ENCODE peak calls at places on chromosomes 5 and 9, in six cellular contexts. One of them, this sample, is unnamed. For H3K9me3, the result is how much of the 10 kb centered on the place peaks cover.

GRCh38 chr5:160694896-160695295 is 157.1 kb downstream of the ATP10B start:
- DNase-seq in RWPE2: no peak
- DNase-seq in sigmoid colon: no peak
- DNase-seq in GM23248: no peak
- DNase-seq in AG04450: no peak
- DNase-seq in HepG2: no peak
- DNase-seq in this sample: no peak

GRCh38 chr5:132759114-132760042 is 12.2 kb downstream of the CCNI2 start:
- DNase-seq in RWPE2: peak
- DNase-seq in sigmoid colon: no peak
- DNase-seq in AG04450: no peak
- DNase-seq in HepG2: no peak
- DNase-seq in GM23248: no peak
- DNase-seq in this sample: no peak

GRCh38 chr9:70291446-70291845 is 32.7 kb downstream of the SMC5 start:
- DNase-seq in HepG2: no peak
- DNase-seq in GM23248: no peak
- DNase-seq in sigmoid colon: no peak
- DNase-seq in RWPE2: no peak
- DNase-seq in AG04450: no peak
- DNase-seq in this sample: no peak

GRCh38 chr5:154408806-154409205 is 37.0 kb upstream of the SAP30L start:
- DNase-seq in RWPE2: no peak
- DNase-seq in HepG2: no peak
- DNase-seq in GM23248: no peak
- DNase-seq in sigmoid colon: peak
- DNase-seq in AG04450: no peak
- DNase-seq in this sample: no peak

GRCh38 chr9:75892168-75892901 is 1.9 kb downstream of the PCSK5 start:
- DNase-seq in AG04450: no peak
- DNase-seq in sigmoid colon: peak
- DNase-seq in RWPE2: no peak
- DNase-seq in GM23248: peak
- DNase-seq in HepG2: no peak
- DNase-seq in this sample: no peak

GRCh38 chr5:124253421-124253820 is 493.0 kb downstream of the ZNF608 start:
- DNase-seq in HepG2: no peak
- DNase-seq in GM23248: no peak
- DNase-seq in RWPE2: no peak
- DNase-seq in sigmoid colon: no peak
- DNase-seq in AG04450: no peak
- DNase-seq in this sample: no peak

GRCh38 chr9:306907-307306 is 92.2 kb downstream of the DOCK8 start:
- DNase-seq in GM23248: no peak
- DNase-seq in AG04450: no peak
- DNase-seq in sigmoid colon: no peak
- DNase-seq in HepG2: peak
- DNase-seq in RWPE2: no peak
- DNase-seq in this sample: peak

GRCh38 chr5:78758169-78758839 is 109.7 kb upstream of the LHFPL2 start:
- DNase-seq in RWPE2: no peak
- DNase-seq in GM23248: peak
- DNase-seq in AG04450: peak
- DNase-seq in HepG2: peak
- DNase-seq in sigmoid colon: no peak
- DNase-seq in this sample: no peak

GRCh38 chr9:23851024-23851629 is 25.1 kb upstream of the ELAVL2 start:
- DNase-seq in RWPE2: no peak
- DNase-seq in GM23248: peak
- DNase-seq in sigmoid colon: no peak
- DNase-seq in AG04450: no peak
- DNase-seq in HepG2: no peak
- DNase-seq in this sample: no peak

GRCh38 chr5:94461131-94461530 is 157.3 kb downstream of the KIAA0825 start:
- DNase-seq in HepG2: no peak
- DNase-seq in AG04450: no peak
- DNase-seq in RWPE2: no peak
- DNase-seq in sigmoid colon: no peak
- DNase-seq in GM23248: no peak
- DNase-seq in this sample: no peak

GRCh38 chr9:116700882-116701836 is 14.1 kb downstream of the TRIM32 start:
- DNase-seq in RWPE2: no peak
- DNase-seq in GM23248: no peak
- DNase-seq in AG04450: no peak
- DNase-seq in sigmoid colon: no peak
- DNase-seq in HepG2: no peak
- DNase-seq in this sample: no peak

GRCh38 chr5:38595149-38595725 is 38.8 kb upstream of the LIFR start:
- DNase-seq in sigmoid colon: no peak
- DNase-seq in AG04450: peak
- DNase-seq in HepG2: no peak
- DNase-seq in RWPE2: no peak
- DNase-seq in GM23248: peak
- DNase-seq in this sample: no peak

GRCh38 chr5:33330416-33330815 is 110.3 kb upstream of the TARS1 start:
- DNase-seq in HepG2: no peak
- DNase-seq in AG04450: no peak
- DNase-seq in GM23248: no peak
- DNase-seq in RWPE2: no peak
- DNase-seq in sigmoid colon: no peak
- DNase-seq in this sample: no peak

GRCh38 chr5:55101556-55102276 is 730 bp upstream of the GZMA start:
- DNase-seq in sigmoid colon: no peak
- DNase-seq in GM23248: no peak
- DNase-seq in RWPE2: no peak
- DNase-seq in AG04450: no peak
- DNase-seq in HepG2: no peak
- DNase-seq in this sample: no peak

GRCh38 chr9:124079176-124079925 is 67.8 kb downstream of the LHX2 start:
- DNase-seq in RWPE2: no peak
- DNase-seq in AG04450: peak
- DNase-seq in HepG2: peak
- DNase-seq in GM23248: peak
- DNase-seq in sigmoid colon: peak
- DNase-seq in this sample: no peak

GRCh38 chr9:133137451-133138231 is 16.6 kb upstream of the RALGDS start:
- DNase-seq in GM23248: no peak
- DNase-seq in AG04450: no peak
- DNase-seq in RWPE2: no peak
- DNase-seq in sigmoid colon: peak
- DNase-seq in HepG2: no peak
- DNase-seq in this sample: no peak

GRCh38 chr5:151312749-151313324 is 9.3 kb upstream of the SLC36A3 start:
- DNase-seq in AG04450: no peak
- DNase-seq in RWPE2: no peak
- DNase-seq in sigmoid colon: no peak
- DNase-seq in HepG2: no peak
- DNase-seq in GM23248: no peak
- DNase-seq in this sample: no peak

DNA sequence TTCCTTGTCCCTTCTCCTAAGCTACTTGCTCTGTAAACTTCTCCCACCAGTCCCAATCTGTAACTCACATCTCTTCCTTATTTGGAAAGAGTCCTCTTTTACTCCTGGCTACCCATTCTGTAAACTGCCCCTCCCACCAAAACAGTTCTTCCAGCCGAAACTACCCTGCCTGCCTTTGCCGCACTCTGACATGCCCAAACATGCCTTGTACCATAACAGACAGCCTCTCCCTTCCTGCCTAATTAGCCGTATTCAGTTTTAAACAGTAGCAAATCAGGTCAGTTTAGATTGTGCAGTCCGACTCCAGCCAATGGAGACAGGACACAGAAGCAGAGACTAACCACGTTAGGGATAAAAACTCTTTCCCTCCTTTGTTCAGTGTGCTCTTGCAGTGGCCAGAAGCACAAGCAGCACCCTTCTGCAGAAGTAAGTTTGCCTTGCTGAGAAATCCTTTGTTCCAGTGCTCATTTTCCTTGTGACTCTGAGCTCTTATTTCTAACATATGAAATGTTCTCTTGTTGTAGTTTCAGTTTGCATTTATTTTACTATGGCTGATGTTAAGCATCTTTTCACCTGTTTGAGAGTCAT is 5.4 kb upstream of the GLT6D1 start:
- DNase-seq in GM23248: no peak
- DNase-seq in HepG2: no peak
- DNase-seq in AG04450: no peak
- DNase-seq in sigmoid colon: no peak
- DNase-seq in RWPE2: no peak
- DNase-seq in this sample: no peak
- H3K9me3 ChIP-seq in GM23248: under half
- H3K9me3 ChIP-seq in HepG2: half or more
- H3K9me3 ChIP-seq in AG04450: under half
- H3K9me3 ChIP-seq in sigmoid colon: under half
- H3K9me3 ChIP-seq in RWPE2: under half
- H3K9me3 ChIP-seq in this sample: under half

GRCh38 chr9:89497978-89498844 is at the start of gene SEMA4D:
- DNase-seq in AG04450: peak
- DNase-seq in GM23248: peak
- DNase-seq in RWPE2: no peak
- DNase-seq in sigmoid colon: peak
- DNase-seq in HepG2: no peak
- DNase-seq in this sample: peak
- H3K4me3 ChIP-seq in AG04450: peak
- H3K4me3 ChIP-seq in GM23248: peak
- H3K4me3 ChIP-seq in RWPE2: peak
- H3K4me3 ChIP-seq in sigmoid colon: peak
- H3K4me3 ChIP-seq in HepG2: peak
- H3K4me3 ChIP-seq in this sample: peak

GRCh38 chr5:141258948-141259347 is 13.8 kb downstream of the PCDHB15 start:
- DNase-seq in RWPE2: no peak
- DNase-seq in HepG2: no peak
- DNase-seq in sigmoid colon: no peak
- DNase-seq in AG04450: no peak
- DNase-seq in GM23248: no peak
- DNase-seq in this sample: no peak

GRCh38 chr5:141260458-141261237 is 15.5 kb downstream of the PCDHB15 start:
- DNase-seq in RWPE2: no peak
- DNase-seq in GM23248: peak
- DNase-seq in HepG2: no peak
- DNase-seq in AG04450: no peak
- DNase-seq in sigmoid colon: no peak
- DNase-seq in this sample: no peak

GRCh38 chr5:141261238-141261546 is 16.0 kb downstream of the PCDHB15 start:
- DNase-seq in GM23248: no peak
- DNase-seq in HepG2: no peak
- DNase-seq in AG04450: no peak
- DNase-seq in RWPE2: no peak
- DNase-seq in sigmoid colon: no peak
- DNase-seq in this sample: no peak

DNA sequence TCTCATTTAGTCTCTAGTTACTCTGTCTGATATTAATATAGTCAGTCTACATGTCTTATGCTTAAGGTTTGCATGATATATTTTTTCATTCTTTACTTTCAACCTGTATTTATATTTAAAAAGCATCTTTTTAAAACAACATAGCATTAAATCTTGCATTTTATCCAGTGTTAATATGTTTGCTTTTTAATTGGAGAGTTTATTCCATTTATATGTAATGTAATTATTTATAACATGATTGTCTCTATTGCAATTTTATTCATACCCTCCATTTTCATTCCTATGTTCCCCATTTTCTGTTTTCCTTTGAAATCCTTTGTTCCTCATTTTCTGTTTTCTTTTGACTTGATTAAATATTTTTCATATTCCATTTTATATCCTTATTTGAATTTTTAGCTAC is 13.3 kb downstream of the PCDHB15 start:
- DNase-seq in AG04450: no peak
- DNase-seq in RWPE2: no peak
- DNase-seq in GM23248: no peak
- DNase-seq in sigmoid colon: no peak
- DNase-seq in HepG2: no peak
- DNase-seq in this sample: no peak
- H3K9me3 ChIP-seq in AG04450: under half
- H3K9me3 ChIP-seq in RWPE2: half or more
- H3K9me3 ChIP-seq in GM23248: under half
- H3K9me3 ChIP-seq in sigmoid colon: half or more
- H3K9me3 ChIP-seq in HepG2: half or more
- H3K9me3 ChIP-seq in this sample: half or more

GRCh38 chr5:134510970-134511795 is 14.3 kb upstream of the JADE2 start:
- DNase-seq in GM23248: peak
- DNase-seq in RWPE2: peak
- DNase-seq in HepG2: peak
- DNase-seq in AG04450: no peak
- DNase-seq in sigmoid colon: no peak
- DNase-seq in this sample: no peak
- H3K4me3 ChIP-seq in GM23248: no peak
- H3K4me3 ChIP-seq in RWPE2: no peak
- H3K4me3 ChIP-seq in HepG2: no peak
- H3K4me3 ChIP-seq in AG04450: no peak
- H3K4me3 ChIP-seq in sigmoid colon: no peak
- H3K4me3 ChIP-seq in this sample: no peak

GRCh38 chr5:66469684-66470083 is 126.5 kb upstream of the MAST4 start:
- DNase-seq in HepG2: no peak
- DNase-seq in sigmoid colon: no peak
- DNase-seq in GM23248: no peak
- DNase-seq in AG04450: no peak
- DNase-seq in RWPE2: no peak
- DNase-seq in this sample: no peak
- H3K9me3 ChIP-seq in HepG2: under half
- H3K9me3 ChIP-seq in sigmoid colon: under half
- H3K9me3 ChIP-seq in GM23248: under half
- H3K9me3 ChIP-seq in AG04450: under half
- H3K9me3 ChIP-seq in RWPE2: under half
- H3K9me3 ChIP-seq in this sample: under half

GRCh38 chr9:118091676-118092490 is 387.7 kb downstream of the TLR4 start:
- DNase-seq in HepG2: no peak
- DNase-seq in GM23248: no peak
- DNase-seq in AG04450: no peak
- DNase-seq in sigmoid colon: no peak
- DNase-seq in RWPE2: no peak
- DNase-seq in this sample: no peak

GRCh38 chr9:118083161-118083560 is 379.0 kb downstream of the TLR4 start:
- DNase-seq in HepG2: no peak
- DNase-seq in GM23248: no peak
- DNase-seq in AG04450: no peak
- DNase-seq in sigmoid colon: no peak
- DNase-seq in RWPE2: no peak
- DNase-seq in this sample: no peak

GRCh38 chr9:118091221-118091620 is 387.0 kb downstream of the TLR4 start:
- DNase-seq in HepG2: no peak
- DNase-seq in sigmoid colon: no peak
- DNase-seq in RWPE2: no peak
- DNase-seq in GM23248: no peak
- DNase-seq in AG04450: no peak
- DNase-seq in this sample: no peak

DNA sequence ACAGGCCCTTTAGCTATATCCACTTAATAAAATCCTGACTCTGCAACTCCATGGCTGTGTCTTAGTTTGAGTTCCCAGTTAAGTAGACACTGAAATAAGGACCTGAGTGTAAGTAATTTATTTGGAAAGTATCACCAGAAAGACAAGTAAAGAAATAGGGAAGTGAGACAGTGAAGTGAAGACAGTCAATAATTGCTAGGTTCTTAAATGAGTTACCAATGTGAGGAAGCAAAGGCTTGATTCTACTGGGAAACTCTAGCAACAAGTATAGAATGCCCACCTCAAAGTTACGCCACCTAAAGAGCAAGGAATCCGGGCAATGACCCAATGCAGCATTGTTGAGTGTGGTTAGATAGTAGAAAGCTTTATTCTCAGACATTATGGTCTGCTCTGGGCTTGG is 383.9 kb downstream of the TLR4 start:
- DNase-seq in AG04450: no peak
- DNase-seq in sigmoid colon: no peak
- DNase-seq in RWPE2: no peak
- DNase-seq in HepG2: no peak
- DNase-seq in GM23248: no peak
- DNase-seq in this sample: no peak
- H3K4me3 ChIP-seq in AG04450: no peak
- H3K4me3 ChIP-seq in sigmoid colon: no peak
- H3K4me3 ChIP-seq in RWPE2: no peak
- H3K4me3 ChIP-seq in HepG2: no peak
- H3K4me3 ChIP-seq in GM23248: no peak
- H3K4me3 ChIP-seq in this sample: no peak

This sample was measured in effector memory CD4-positive, alpha-beta T cell.